ENCODE peak calls at places on chromosomes 2 and 18, in nine cellular contexts. O is IMR-90; I is CD8-positive, alpha-beta memory T cell; X is neuronal stem cell; W is fibroblast of villous mesenchyme; F is right atrium auricular region; E is adrenal gland; A is ovary; D is tibial nerve. Y is an unnamed sample.
A peak's percentile ranks its signal among the peaks of the same experiment; 100 is the strongest.

GRCh38 chr2:215619022-215619958 is 183.4 kb upstream of the FN1 start:
- DNase-seq in O (peak; percentile 67), I (no peak), X (peak; percentile 41), W (peak; percentile 95), F (no peak), E (peak; percentile 31), A (no peak), D (no peak), Y (no peak)

GRCh38 chr18:77131100-77131651 is 1.4 kb downstream of the MBP start:
- DNase-seq in O (no peak), I (no peak), X (no peak), W (peak; percentile 60), F (no peak), E (peak; percentile 46), A (peak; percentile 56), D (peak; percentile 44), Y (no peak)

GRCh38 chr18:75783816-75784215 is 356.3 kb upstream of the SMIM21 start:
- DNase-seq in O (no peak), I (no peak), X (no peak), W (no peak), F (no peak), E (no peak), A (no peak), D (no peak), Y (no peak)

GRCh38 chr2:32135409-32135808 is 30.3 kb upstream of the SLC30A6 start:
- DNase-seq in O (peak; percentile 80), I (no peak), X (no peak), W (peak; percentile 69), F (no peak), E (peak; percentile 56), A (no peak), D (no peak), Y (no peak)

GRCh38 chr18:9333441-9334350 is 877 bp upstream of the TWSG1 start:
- DNase-seq in O (no peak), I (no peak), X (no peak), W (no peak), F (peak; percentile 58), E (peak; percentile 22), A (peak; percentile 56), D (no peak), Y (no peak)

GRCh38 chr2:204977914-204978313 is 432.6 kb downstream of the PARD3B start:
- DNase-seq in O (no peak), I (no peak), X (no peak), W (no peak), F (no peak), E (no peak), A (no peak), D (no peak), Y (no peak)

GRCh38 chr2:17747684-17748452 is 5.7 kb downstream of the SMC6 start:
- DNase-seq in O (peak; percentile 48), I (no peak), X (no peak), W (peak; percentile 48), F (no peak), E (no peak), A (no peak), D (no peak), Y (no peak)

GRCh38 chr2:8535821-8536685 is 145.8 kb upstream of the ID2 start:
- DNase-seq in O (no peak), I (no peak), X (no peak), W (no peak), F (no peak), E (no peak), A (no peak), D (no peak), Y (peak; percentile 67)

GRCh38 chr2:179891237-179891636 is 29.8 kb upstream of the ZNF385B start:
- DNase-seq in O (no peak), I (no peak), X (no peak), W (no peak), F (no peak), E (no peak), A (no peak), D (no peak), Y (no peak)

GRCh38 chr2:41963661-41964525 is 83.9 kb upstream of the PKDCC start:
- DNase-seq in O (peak; percentile 26), I (no peak), X (no peak), W (peak; percentile 91), F (peak; percentile 89), E (peak; percentile 59), A (peak; percentile 88), D (peak; percentile 32), Y (no peak)

GRCh38 chr2:144522741-144523605 is 3.1 kb upstream of the ZEB2 start:
- DNase-seq in O (no peak), I (no peak), X (no peak), W (no peak), F (no peak), E (peak; percentile 52), A (peak; percentile 60), D (no peak), Y (no peak)

GRCh38 chr2:197034969-197035368 is 108.5 kb upstream of the PGAP1 start:
- DNase-seq in O (no peak), I (no peak), X (no peak), W (no peak), F (no peak), E (no peak), A (no peak), D (no peak), Y (no peak)

GRCh38 chr2:226795281-226796011 is 4.2 kb downstream of the IRS1 start:
- DNase-seq in O (peak; percentile 56), I (no peak), X (no peak), W (peak; percentile 40), F (no peak), E (peak; percentile 72), A (peak; percentile 54), D (no peak), Y (no peak)
- H3K4me3 ChIP-seq in O (peak overlapping the region; percentile 78), I (no peak overlapping the region), X (peak overlapping the region; percentile 36), W (peak overlapping the region; percentile 70), F (peak overlapping the region; percentile 80), E (no peak overlapping the region), A (peak overlapping the region; percentile 93), D (peak overlapping the region; percentile 24), Y (peak overlapping the region; percentile 31)

DNA sequence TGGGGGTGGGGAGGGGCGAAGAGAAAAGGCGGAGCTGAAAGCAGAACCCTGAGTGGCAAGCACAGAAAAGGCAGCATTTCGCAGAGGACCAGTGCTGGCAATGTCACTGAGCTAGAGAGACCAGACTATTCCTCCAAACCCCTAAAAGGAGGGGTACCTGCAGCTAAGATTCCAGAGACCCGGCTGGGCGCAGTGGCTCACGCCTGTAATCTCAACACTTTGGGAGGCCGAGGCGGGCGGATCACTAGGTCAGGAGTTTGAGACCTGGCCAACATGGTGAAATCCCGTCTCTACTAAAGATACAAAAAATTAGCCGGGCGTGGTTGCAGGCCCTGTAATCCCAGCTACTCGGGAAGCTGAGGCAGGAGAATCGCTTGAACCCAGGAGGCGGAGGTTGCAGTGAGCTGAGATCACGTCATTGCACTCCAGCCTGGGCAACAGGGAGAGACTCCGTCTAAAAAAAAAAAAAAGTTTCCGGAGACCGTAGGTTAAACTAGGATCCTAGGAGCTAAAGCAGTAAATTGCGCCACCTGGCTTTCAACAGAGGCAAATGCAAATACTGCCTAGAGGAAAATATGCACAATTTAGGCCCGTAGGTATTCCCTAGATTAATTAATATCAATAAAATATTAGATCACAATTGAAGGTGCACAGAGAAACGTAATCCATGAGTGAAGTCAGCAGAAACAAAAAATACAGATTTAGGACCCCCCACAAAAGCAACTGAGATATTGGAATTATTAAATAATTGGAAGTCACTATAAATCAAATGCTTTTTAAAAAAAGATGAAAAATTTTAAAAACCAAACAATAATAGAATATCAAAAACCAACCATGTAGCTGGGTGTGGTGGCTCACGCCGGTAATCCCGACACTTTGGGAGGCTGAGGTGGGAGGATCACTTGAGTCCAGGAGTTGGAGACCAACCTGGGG is 4.9 kb downstream of the UCN start:
- DNase-seq in O (peak; percentile 72), I (peak; percentile 16), X (no peak), W (peak; percentile 82), F (peak; percentile 61), E (peak; percentile 74), A (no peak), D (peak; percentile 33), Y (no peak)
- H3K4me3 ChIP-seq in O (no peak overlapping the region), I (peak overlapping the region; percentile 56), X (no peak overlapping the region), W (peak overlapping the region; percentile 36), F (no peak overlapping the region), E (no peak overlapping the region), A (peak overlapping the region; percentile 30), D (peak overlapping the region; percentile 2), Y (no peak overlapping the region)

GRCh38 chr2:110746586-110747521 is 14.5 kb downstream of the ACOXL start:
- DNase-seq in O (no peak), I (no peak), X (no peak), W (no peak), F (no peak), E (no peak), A (no peak), D (no peak), Y (no peak)

GRCh38 chr2:110744429-110744828 is 12.1 kb downstream of the ACOXL start:
- DNase-seq in O (no peak), I (no peak), X (no peak), W (no peak), F (no peak), E (no peak), A (no peak), D (no peak), Y (no peak)

GRCh38 chr2:110745048-110745447 is 12.7 kb downstream of the ACOXL start:
- DNase-seq in O (no peak), I (no peak), X (no peak), W (no peak), F (no peak), E (no peak), A (no peak), D (no peak), Y (no peak)

GRCh38 chr2:110748489-110748867 is 16.1 kb downstream of the ACOXL start:
- DNase-seq in O (peak; percentile 11), I (no peak), X (no peak), W (no peak), F (no peak), E (no peak), A (no peak), D (no peak), Y (no peak)

DNA sequence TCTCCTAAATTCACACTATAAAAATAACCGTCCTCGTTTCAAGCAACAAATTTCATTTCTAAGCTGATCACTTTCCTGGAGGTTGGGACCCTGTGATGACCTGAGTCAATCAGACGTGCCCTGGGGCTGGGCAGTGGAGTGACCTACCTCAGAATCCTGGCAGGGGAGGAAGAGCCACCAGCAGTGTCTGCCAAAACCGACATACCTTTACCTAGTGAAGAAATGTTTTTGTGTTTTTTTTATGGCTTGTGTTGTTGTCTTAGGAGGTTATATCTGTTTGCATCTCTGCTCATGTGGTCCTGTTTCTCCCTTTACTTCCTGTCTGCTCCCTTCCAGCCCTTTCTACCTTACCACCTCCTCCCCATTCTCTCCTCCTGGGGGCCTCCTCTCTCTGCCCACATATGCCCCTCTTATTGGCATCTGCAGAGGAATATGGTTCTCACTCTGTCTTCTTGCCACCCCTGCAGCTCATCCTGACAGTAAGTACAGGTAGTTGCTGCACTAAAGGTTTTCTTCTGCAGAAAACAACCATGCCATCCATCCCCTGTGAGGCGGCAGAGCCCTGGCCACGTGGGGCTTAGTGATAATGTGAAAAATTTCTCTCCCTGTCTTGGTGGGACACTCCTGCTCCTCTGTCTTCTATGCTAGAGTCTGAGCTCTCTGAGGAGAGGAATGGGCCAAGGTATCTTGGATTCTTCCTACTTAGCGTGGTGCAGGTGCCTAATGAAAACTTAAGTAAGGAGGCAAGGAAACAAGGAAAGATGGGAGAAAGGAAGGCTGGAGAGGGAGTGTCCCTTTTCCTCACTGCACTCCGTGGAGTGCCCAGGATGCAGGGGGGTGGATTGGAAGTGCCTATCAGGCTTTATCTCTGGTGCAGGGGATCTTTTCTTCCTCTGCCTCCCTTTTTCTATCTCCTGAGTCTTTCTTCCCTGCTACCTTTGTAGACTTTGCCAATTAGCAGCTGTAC is 15.4 kb downstream of the ACOXL start:
- DNase-seq in O (no peak), I (no peak), X (no peak), W (no peak), F (no peak), E (no peak), A (no peak), D (no peak), Y (no peak)
- H3K4me3 ChIP-seq in O (no peak overlapping the region), I (no peak overlapping the region), X (no peak overlapping the region), W (no peak overlapping the region), F (no peak overlapping the region), E (no peak overlapping the region), A (no peak overlapping the region), D (no peak overlapping the region), Y (no peak overlapping the region)

GRCh38 chr2:3045318-3045921 is 332.2 kb downstream of the EIPR1 start:
- DNase-seq in O (no peak), I (no peak), X (no peak), W (no peak), F (no peak), E (no peak), A (no peak), D (no peak), Y (no peak)
- H3K4me3 ChIP-seq in O (no peak overlapping the region), I (no peak overlapping the region), X (peak overlapping the region; percentile 59), W (no peak overlapping the region), F (no peak overlapping the region), E (no peak overlapping the region), A (no peak overlapping the region), D (no peak overlapping the region), Y (no peak overlapping the region)

Y was measured in dorsolateral prefrontal cortex.